ENCODE peak calls at places on chromosomes 11 and 22, in six cellular contexts. H is CD8-positive, alpha-beta memory T cell; P is SJSA1; M is heart left ventricle; B is upper lobe of left lung; W is IMR-90. O is an unnamed sample.
A peak's percentile ranks its signal among the peaks of the same experiment; 100 is the strongest.

GRCh38 chr22:39278040-39278439 is 33.3 kb upstream of the PDGFB start:
- DNase-seq in H (no peak), P (peak; percentile 79), M (peak; percentile 78), B (no peak), W (peak; percentile 53), O (no peak)

GRCh38 chr22:22103078-22103593 is 120.5 kb upstream of the TOP3B start:
- DNase-seq in H (no peak), P (no peak), M (no peak), B (no peak), W (no peak), O (no peak)

GRCh38 chr22:44623771-44624510 is 78.1 kb upstream of the PRR5 start:
- DNase-seq in H (no peak), P (no peak), M (no peak), B (no peak), W (peak; percentile 22), O (no peak)

GRCh38 chr22:24240381-24240780 is 4.5 kb downstream of the GGT5 start:
- DNase-seq in H (no peak), P (no peak), M (no peak), B (no peak), W (no peak), O (no peak)

GRCh38 chr11:66081505-66081904 is 11.4 kb downstream of the PACS1 start:
- DNase-seq in H (peak; percentile 88), P (peak; percentile 59), M (peak; percentile 50), B (no peak), W (no peak), O (peak; percentile 70)

GRCh38 chr22:31826443-31826842 is 72.6 kb downstream of the DEPDC5 start:
- DNase-seq in H (no peak), P (no peak), M (no peak), B (no peak), W (no peak), O (no peak)

GRCh38 chr11:3049430-3050243 is 7.6 kb downstream of the CARS1 start:
- DNase-seq in H (no peak), P (peak; percentile 98), M (peak; percentile 77), B (peak; percentile 84), W (peak; percentile 98), O (peak; percentile 65)

GRCh38 chr22:40525250-40525884 is 111.2 kb downstream of the MRTFA start:
- DNase-seq in H (peak; percentile 68), P (peak; percentile 63), M (no peak), B (no peak), W (peak; percentile 46), O (peak; percentile 48)

GRCh38 chr22:27580311-27580897 is 221.2 kb downstream of the MN1 start:
- DNase-seq in H (no peak), P (no peak), M (no peak), B (peak; percentile 39), W (no peak), O (no peak)

GRCh38 chr11:10076458-10077141 is 217.4 kb downstream of the SBF2 start:
- DNase-seq in H (no peak), P (no peak), M (peak; percentile 70), B (no peak), W (peak; percentile 63), O (no peak)

GRCh38 chr22:24310969-24311368 is 40.3 kb downstream of the SPECC1L start:
- DNase-seq in H (no peak), P (no peak), M (no peak), B (no peak), W (no peak), O (no peak)

GRCh38 chr11:64996710-64997380 is at the start of gene BATF2:
- DNase-seq in H (no peak), P (peak; percentile 77), M (peak; percentile 79), B (no peak), W (peak; percentile 83), O (no peak)

GRCh38 chr11:37371346-37371970 is 773.4 kb upstream of the RAG2 start:
- DNase-seq in H (no peak), P (no peak), M (no peak), B (no peak), W (no peak), O (no peak)

GRCh38 chr11:75035911-75036536 is 47.3 kb downstream of the NEU3 start:
- DNase-seq in H (no peak), P (no peak), M (no peak), B (no peak), W (no peak), O (no peak)

GRCh38 chr11:73380321-73380720 is 4.1 kb downstream of the RELT start:
- DNase-seq in H (no peak), P (no peak), M (no peak), B (no peak), W (no peak), O (no peak)
- H3K4me1 ChIP-seq in H (peaks cover 44% of the 10 kb centered on the region), P (peaks cover 41% of the 10 kb centered on the region), M (peaks cover 78% of the 10 kb centered on the region), B (peaks cover 73% of the 10 kb centered on the region), W (peaks cover 18% of the 10 kb centered on the region), O (peaks cover 52% of the 10 kb centered on the region)

GRCh38 chr22:37640591-37641250 is 1.3 kb downstream of the SH3BP1 start:
- DNase-seq in H (peak; percentile 37), P (no peak), M (no peak), B (no peak), W (no peak), O (no peak)

GRCh38 chr22:37639771-37640590 is 512 bp downstream of the SH3BP1 start:
- DNase-seq in H (peak; percentile 32), P (no peak), M (no peak), B (no peak), W (no peak), O (no peak)

GRCh38 chr22:37638351-37639069 is 959 bp upstream of the SH3BP1 start:
- DNase-seq in H (peak; percentile 47), P (no peak), M (no peak), B (no peak), W (no peak), O (no peak)

GRCh38 chr22:37641251-37641949 is 1.9 kb downstream of the SH3BP1 start:
- DNase-seq in H (no peak), P (no peak), M (no peak), B (no peak), W (no peak), O (no peak)

DNA sequence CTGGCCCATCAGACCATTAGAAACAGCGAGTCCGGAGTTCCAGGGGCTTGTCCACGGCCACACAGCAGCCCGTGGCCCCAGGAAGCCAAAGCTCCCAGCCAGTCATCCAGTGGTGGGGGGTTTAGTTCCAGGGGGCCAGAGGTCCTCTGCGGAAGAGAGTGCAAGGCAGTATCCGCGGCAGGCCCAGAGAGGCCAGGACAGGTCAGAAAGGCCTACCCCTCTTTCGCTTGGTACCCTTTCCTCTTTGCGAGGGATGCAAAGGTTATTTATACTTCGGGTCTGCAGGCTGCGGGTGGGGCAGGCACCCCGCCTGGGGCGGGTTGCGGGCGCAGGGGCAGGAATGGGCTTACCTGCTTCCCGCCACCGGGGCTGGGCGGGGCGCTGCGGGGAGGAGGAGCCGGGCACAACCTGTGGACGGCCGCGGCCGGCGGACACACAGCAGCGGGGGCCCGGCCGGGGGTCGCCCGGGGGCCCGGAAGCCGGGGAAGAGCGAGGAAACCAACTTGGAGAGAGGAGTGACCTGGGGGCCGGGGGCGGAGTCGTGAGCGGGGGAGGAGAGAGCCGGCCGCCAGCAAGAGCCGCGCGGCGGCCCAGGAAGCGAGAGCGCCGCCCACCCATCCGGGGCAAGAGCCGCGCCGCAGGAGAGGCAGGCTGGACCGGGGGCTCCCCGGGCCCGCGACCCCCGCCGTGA is at the start of gene SH3BP1:
- DNase-seq in H (peak; percentile 54), P (peak; percentile 69), M (peak; percentile 60), B (peak; percentile 92), W (no peak), O (peak; percentile 47)
- H3K27ac ChIP-seq in H (peak within 1 kb of the TSS; percentile 72), P (no peak within 1 kb of the TSS), M (peak within 1 kb of the TSS; percentile 53), B (peak within 1 kb of the TSS; percentile 87), W (peak within 1 kb of the TSS; percentile 66), O (peak within 1 kb of the TSS; percentile 78)

GRCh38 chr22:16601437-16602223 is 9.0 kb upstream of the CCT8L2 start:
- DNase-seq in H (peak; percentile 27), P (no peak), M (peak; percentile 33), B (peak; percentile 90), W (no peak), O (no peak)
- H3K4me3 ChIP-seq in H (no peak overlapping the region), P (peak overlapping the region; percentile 28), M (peak overlapping the region; percentile 35), B (peak overlapping the region; percentile 43), W (no peak overlapping the region), O (no peak overlapping the region)

DNA sequence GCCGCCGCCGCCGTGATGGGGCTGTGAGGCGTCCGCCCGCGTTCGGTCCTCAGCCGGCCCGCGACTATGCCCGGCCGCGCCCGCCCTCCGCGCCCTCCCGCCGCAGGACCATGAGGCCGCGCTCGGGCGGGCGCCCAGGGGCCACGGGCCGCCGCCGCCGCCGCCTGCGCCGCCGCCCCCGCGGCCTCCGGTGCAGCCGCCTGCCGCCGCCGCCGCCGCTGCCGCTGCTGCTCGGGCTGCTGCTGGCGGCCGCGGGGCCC is 215 bp downstream of the ZNRF3 start:
- DNase-seq in H (no peak), P (no peak), M (no peak), B (no peak), W (no peak), O (no peak)
- H3K4me1 ChIP-seq in H (peaks cover 16% of the 10 kb centered on the region), P (peaks cover 18% of the 10 kb centered on the region), M (peaks cover 23% of the 10 kb centered on the region), B (peaks cover 19% of the 10 kb centered on the region), W (peaks cover 16% of the 10 kb centered on the region), O (peaks cover 11% of the 10 kb centered on the region)

GRCh38 chr11:8069771-8070170 is 11.2 kb upstream of the TUB start:
- DNase-seq in H (no peak), P (no peak), M (no peak), B (no peak), W (no peak), O (no peak)
- H3K27ac ChIP-seq in H (no peak overlapping the region), P (no peak overlapping the region), M (peak overlapping the region; percentile 92), B (peak overlapping the region; percentile 40), W (no peak overlapping the region), O (no peak overlapping the region)

GRCh38 chr11:96197801-96198465 is 145.1 kb downstream of the MAML2 start:
- DNase-seq in H (no peak), P (no peak), M (no peak), B (no peak), W (no peak), O (no peak)
- H3K4me3 ChIP-seq in H (no peak overlapping the region), P (no peak overlapping the region), M (no peak overlapping the region), B (no peak overlapping the region), W (no peak overlapping the region), O (no peak overlapping the region)

DNA sequence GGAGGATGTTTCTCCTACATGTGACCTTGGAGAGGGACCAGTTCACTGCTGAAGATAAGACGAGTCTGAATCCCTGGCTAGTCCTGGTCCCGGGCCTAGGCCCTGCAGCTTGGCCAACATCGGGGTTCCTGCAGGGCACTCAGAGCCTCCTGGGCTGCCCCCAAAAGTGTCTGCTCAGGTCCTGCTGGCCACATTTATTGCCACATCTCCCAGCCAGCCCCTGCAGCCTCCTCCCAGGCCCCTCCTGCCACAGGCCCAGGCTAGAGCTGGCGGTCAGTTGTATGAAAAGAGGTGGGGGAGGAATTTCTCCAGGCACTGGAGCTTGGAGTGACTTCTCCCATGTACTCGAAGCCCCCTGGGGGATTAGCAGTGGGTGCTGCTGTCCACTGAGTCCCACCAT is 56.5 kb upstream of the PPARA start:
- DNase-seq in H (no peak), P (no peak), M (no peak), B (peak; percentile 41), W (no peak), O (no peak)
- H3K4me1 ChIP-seq in H (no peaks in the 10 kb centered on the region), P (peaks cover 22% of the 10 kb centered on the region), M (peaks cover 98% of the 10 kb centered on the region), B (peaks cover 65% of the 10 kb centered on the region), W (peaks cover 5% of the 10 kb centered on the region), O (no peaks in the 10 kb centered on the region)

GRCh38 chr11:69391192-69392103 is 90.0 kb upstream of the LINC01488 start:
- DNase-seq in H (no peak), P (no peak), M (no peak), B (peak; percentile 77), W (no peak), O (no peak)
- H3K27ac ChIP-seq in H (no peak overlapping the region), P (no peak overlapping the region), M (no peak overlapping the region), B (no peak overlapping the region), W (no peak overlapping the region), O (no peak overlapping the region)

GRCh38 chr11:114921697-114922096 is 243.4 kb downstream of the NXPE2 start:
- DNase-seq in H (no peak), P (no peak), M (no peak), B (no peak), W (no peak), O (no peak)
- H3K4me3 ChIP-seq in H (no peak overlapping the region), P (no peak overlapping the region), M (no peak overlapping the region), B (no peak overlapping the region), W (no peak overlapping the region), O (no peak overlapping the region)